ENCODE peak calls at places on chromosomes 16 and 17, in six cellular contexts. K, T, C, B, H and A are unnamed samples.

GRCh38 chr17:29376667-29377268 is 13.4 kb upstream of the TAOK1 start:
- DNase-seq in K (no peak), T (peak), C (peak), B (peak), H (no peak), A (no peak)

GRCh38 chr17:17420561-17421269 is 56.1 kb upstream of the MED9 start:
- DNase-seq in K (no peak), T (peak), C (peak), B (no peak), H (no peak), A (peak)

GRCh38 chr17:2701996-2702741 is 9.4 kb downstream of the CLUH start:
- DNase-seq in K (no peak), T (no peak), C (no peak), B (no peak), H (no peak), A (no peak)

GRCh38 chr16:28538733-28539596 is at the start of gene NUPR1:
- DNase-seq in K (peak), T (peak), C (peak), B (peak), H (peak), A (peak)

GRCh38 chr17:6187836-6188235 is 117.7 kb downstream of the WSCD1 start:
- DNase-seq in K (no peak), T (no peak), C (no peak), B (no peak), H (no peak), A (no peak)

GRCh38 chr16:89581861-89582563 is 6.5 kb downstream of the CPNE7 start:
- DNase-seq in K (no peak), T (peak), C (peak), B (no peak), H (no peak), A (no peak)

GRCh38 chr16:24035127-24035842 is 199.5 kb downstream of the PRKCB start:
- DNase-seq in K (no peak), T (no peak), C (no peak), B (no peak), H (no peak), A (no peak)

GRCh38 chr17:45364531-45365390 is 47.9 kb upstream of the MAP3K14 start:
- DNase-seq in K (no peak), T (peak), C (peak), B (no peak), H (no peak), A (no peak)

GRCh38 chr17:43210576-43210975 is 1.1 kb upstream of the TMEM106A start:
- DNase-seq in K (no peak), T (no peak), C (no peak), B (no peak), H (no peak), A (no peak)

GRCh38 chr17:78357687-78358537 is 2.0 kb downstream of the SOCS3 start:
- DNase-seq in K (no peak), T (no peak), C (no peak), B (no peak), H (no peak), A (peak)

GRCh38 chr16:75304521-75305363 is 53.3 kb upstream of the BCAR1 start:
- DNase-seq in K (no peak), T (peak), C (peak), B (peak), H (peak), A (peak)

GRCh38 chr17:50218071-50218759 is 16.8 kb upstream of the COL1A1 start:
- DNase-seq in K (no peak), T (no peak), C (peak), B (no peak), H (no peak), A (no peak)

GRCh38 chr16:72536673-72537435 is 364.9 kb upstream of the PMFBP1 start:
- DNase-seq in K (no peak), T (peak), C (peak), B (peak), H (no peak), A (no peak)

GRCh38 chr16:52498640-52499039 is 48.3 kb downstream of the TOX3 start:
- DNase-seq in K (no peak), T (no peak), C (no peak), B (no peak), H (no peak), A (no peak)

GRCh38 chr17:18980682-18981384 is 23.7 kb downstream of the FAM83G start:
- DNase-seq in K (no peak), T (peak), C (no peak), B (no peak), H (no peak), A (no peak)

GRCh38 chr17:50548831-50549230 is 1.9 kb downstream of the SPATA20 start:
- DNase-seq in K (no peak), T (no peak), C (no peak), B (no peak), H (no peak), A (no peak)

GRCh38 chr16:85615014-85615851 is 2.1 kb downstream of the GSE1 start:
- DNase-seq in K (no peak), T (no peak), C (no peak), B (no peak), H (no peak), A (peak)

GRCh38 chr16:56355786-56356275 is 69.5 kb downstream of the AMFR start:
- DNase-seq in K (no peak), T (no peak), C (no peak), B (no peak), H (peak), A (peak)

GRCh38 chr16:57113042-57113453 is 20.7 kb downstream of the CPNE2 start:
- DNase-seq in K (no peak), T (peak), C (peak), B (no peak), H (no peak), A (no peak)

GRCh38 chr17:49031965-49032928 is 35.1 kb downstream of the IGF2BP1 start:
- DNase-seq in K (no peak), T (peak), C (peak), B (no peak), H (no peak), A (no peak)

GRCh38 chr16:75764154-75764768 is 38.0 kb upstream of the CPHXL start:
- DNase-seq in K (no peak), T (peak), C (peak), B (no peak), H (peak), A (no peak)

GRCh38 chr17:27653572-27653971 is 22.6 kb downstream of the LGALS9 start:
- DNase-seq in K (no peak), T (no peak), C (no peak), B (no peak), H (no peak), A (no peak)

GRCh38 chr17:65855675-65856074 is 294.2 kb upstream of the AXIN2 start:
- DNase-seq in K (no peak), T (no peak), C (no peak), B (no peak), H (no peak), A (no peak)

GRCh38 chr17:35142467-35142796 is 329 bp upstream of the NLE1 start:
- DNase-seq in K (no peak), T (no peak), C (no peak), B (no peak), H (no peak), A (no peak)

GRCh38 chr16:89999831-90000574 is 19.3 kb downstream of the DBNDD1 start:
- DNase-seq in K (no peak), T (no peak), C (no peak), B (no peak), H (no peak), A (no peak)

GRCh38 chr17:63523256-63523869 is at the start of gene KCNH6:
- DNase-seq in K (no peak), T (no peak), C (no peak), B (no peak), H (no peak), A (no peak)

GRCh38 chr16:50360779-50361178 is 8.0 kb downstream of the BRD7 start:
- DNase-seq in K (no peak), T (no peak), C (no peak), B (no peak), H (no peak), A (no peak)

GRCh38 chr17:80195671-80196529 is 24.2 kb downstream of the SGSH start:
- DNase-seq in K (no peak), T (peak), C (no peak), B (no peak), H (no peak), A (no peak)

GRCh38 chr17:7137182-7137943 is 22.7 kb upstream of the ASGR2 start:
- DNase-seq in K (no peak), T (no peak), C (no peak), B (no peak), H (no peak), A (peak)

GRCh38 chr16:24838554-24839266 is 7.1 kb upstream of the SLC5A11 start:
- DNase-seq in K (no peak), T (peak), C (peak), B (no peak), H (no peak), A (no peak)

GRCh38 chr16:84481051-84481735 is 23.3 kb downstream of the MEAK7 start:
- DNase-seq in K (no peak), T (no peak), C (no peak), B (no peak), H (no peak), A (no peak)

GRCh38 chr17:77247048-77247541 is 106.3 kb downstream of the SEC14L1 start:
- DNase-seq in K (no peak), T (peak), C (peak), B (no peak), H (peak), A (peak)

GRCh38 chr17:50615818-50616217 is 18.9 kb upstream of the ABCC3 start:
- DNase-seq in K (no peak), T (no peak), C (no peak), B (no peak), H (no peak), A (no peak)

GRCh38 chr17:80663783-80664206 is 119.2 kb downstream of the RPTOR start:
- DNase-seq in K (no peak), T (peak), C (peak), B (no peak), H (peak), A (no peak)

GRCh38 chr16:50322333-50322732 is 46.5 kb downstream of the BRD7 start:
- DNase-seq in K (no peak), T (no peak), C (no peak), B (no peak), H (no peak), A (no peak)

GRCh38 chr17:68195667-68196393 is 52.0 kb upstream of the AMZ2 start:
- DNase-seq in K (no peak), T (no peak), C (no peak), B (no peak), H (no peak), A (peak)

GRCh38 chr16:74740795-74741304 is 33.8 kb downstream of the FA2H start:
- DNase-seq in K (no peak), T (peak), C (no peak), B (no peak), H (no peak), A (peak)

GRCh38 chr17:15247891-15248529 is 17.1 kb downstream of the PMP22 start:
- DNase-seq in K (no peak), T (no peak), C (peak), B (no peak), H (no peak), A (no peak)

GRCh38 chr17:63973930-63974593 is 1.3 kb upstream of the SCN4A start:
- DNase-seq in K (no peak), T (peak), C (peak), B (no peak), H (no peak), A (no peak)

GRCh38 chr17:82491196-82491530 is 28.4 kb upstream of the FOXK2 start:
- DNase-seq in K (no peak), T (no peak), C (no peak), B (no peak), H (no peak), A (no peak)